ENCODE peak calls at places on chromosomes 6 and 20, in six cellular contexts. V is breast epithelium, F is Kasumi-1, L is GM12865, S is NCI-H774, W is bronchial epithelial cell. T is an unnamed sample.

GRCh38 chr6:168508903-168509302 is 67.9 kb downstream of the SMOC2 start:
- DNase-seq in V (no peak), F (no peak), L (no peak), W (no peak), S (no peak), T (no peak)

GRCh38 chr20:2822073-2822472 is 5.9 kb downstream of the TMEM239 start:
- DNase-seq in F (no peak), L (peak), W (no peak), S (no peak), V (no peak), T (no peak)

GRCh38 chr6:11329841-11330765 is 97.6 kb upstream of the NEDD9 start:
- DNase-seq in V (no peak), W (no peak), S (no peak), L (no peak), F (peak), T (no peak)

GRCh38 chr6:33419580-33420492 is at the start of gene SYNGAP1:
- DNase-seq in W (no peak), S (no peak), F (no peak), V (no peak), L (no peak), T (peak)

GRCh38 chr20:37245671-37246237 is 15.9 kb downstream of the GHRH start:
- DNase-seq in W (no peak), L (no peak), S (no peak), V (no peak), F (no peak), T (no peak)

GRCh38 chr6:158474961-158475343 is 84.9 kb upstream of the TMEM181 start:
- DNase-seq in L (no peak), S (peak), W (peak), V (no peak), F (no peak), T (no peak)

GRCh38 chr6:20444786-20445271 is 43.1 kb downstream of the E2F3 start:
- DNase-seq in L (no peak), F (no peak), V (no peak), W (peak), S (no peak), T (no peak)

GRCh38 chr20:8557711-8558110 is 425.6 kb downstream of the PLCB1 start:
- DNase-seq in V (no peak), L (no peak), F (no peak), S (no peak), W (no peak), T (no peak)

GRCh38 chr20:32567384-32568178 is 17.6 kb downstream of the NOL4L start:
- DNase-seq in F (no peak), W (no peak), L (no peak), S (no peak), V (no peak), T (no peak)

GRCh38 chr6:113734886-113735481 is 122.2 kb upstream of the MARCKS start:
- DNase-seq in V (no peak), L (no peak), F (no peak), S (no peak), W (peak), T (no peak)

GRCh38 chr6:219641-220198 is 72.6 kb upstream of the DUSP22 start:
- DNase-seq in V (no peak), S (no peak), L (peak), W (peak), F (peak), T (peak)

GRCh38 chr6:55433446-55434130 is 106.3 kb downstream of the GFRAL start:
- DNase-seq in F (no peak), W (peak), S (no peak), L (no peak), V (no peak), T (no peak)

GRCh38 chr6:159929819-159930218 is 39.0 kb downstream of the MAS1 start:
- DNase-seq in S (peak), F (no peak), V (no peak), W (peak), L (peak), T (no peak)

GRCh38 chr6:7140631-7141366 is 33.0 kb downstream of the RREB1 start:
- DNase-seq in S (peak), F (peak), W (peak), V (peak), L (peak), T (peak)

GRCh38 chr20:31841928-31842327 is 3.5 kb downstream of the FOXS1 start:
- DNase-seq in V (no peak), F (no peak), W (no peak), S (no peak), L (no peak), T (peak)

GRCh38 chr20:51368461-51369211 is 173.9 kb downstream of the NFATC2 start:
- DNase-seq in F (no peak), W (no peak), V (no peak), L (no peak), S (no peak), T (peak)

GRCh38 chr6:147170269-147170668 is 33.9 kb upstream of the STXBP5 start:
- DNase-seq in L (no peak), S (no peak), F (no peak), W (peak), V (no peak), T (no peak)

GRCh38 chr6:109093732-109094131 is 914 bp downstream of the SESN1 start:
- DNase-seq in V (no peak), L (no peak), S (no peak), W (peak), F (peak), T (no peak)

GRCh38 chr6:155377061-155377460 is 62.8 kb upstream of the TFB1M start:
- DNase-seq in S (no peak), V (no peak), F (no peak), W (peak), L (no peak), T (no peak)

GRCh38 chr20:35828434-35828833 is 56.6 kb downstream of the PHF20 start:
- DNase-seq in W (no peak), L (no peak), V (no peak), S (no peak), F (no peak), T (no peak)

GRCh38 chr20:47740225-47741184 is 44.8 kb downstream of the SULF2 start:
- DNase-seq in V (no peak), L (no peak), F (no peak), S (no peak), W (no peak), T (peak)

GRCh38 chr20:58433759-58434158 is 44.7 kb downstream of the VAPB start:
- DNase-seq in L (no peak), V (no peak), S (no peak), W (peak), F (no peak), T (no peak)

GRCh38 chr6:74289881-74290280 is 593.9 kb downstream of the CD109 start:
- DNase-seq in V (no peak), S (no peak), W (no peak), L (no peak), F (no peak), T (no peak)

GRCh38 chr6:28794175-28795002 is 129.4 kb downstream of the TRIM27 start:
- DNase-seq in V (no peak), W (peak), F (no peak), S (no peak), L (peak), T (no peak)

GRCh38 chr6:156560476-156560875 is 216.7 kb upstream of the ARID1B start:
- DNase-seq in F (no peak), L (no peak), W (no peak), V (no peak), S (no peak), T (no peak)

GRCh38 chr6:12516070-12516469 is 200.5 kb upstream of the PHACTR1 start:
- DNase-seq in F (no peak), W (no peak), S (no peak), L (peak), V (no peak), T (no peak)

GRCh38 chr6:56488281-56488680 is 154.4 kb downstream of the DST start:
- DNase-seq in W (no peak), L (no peak), V (no peak), F (no peak), S (no peak), T (no peak)

GRCh38 chr20:32358883-32359632 is 927 bp downstream of the ASXL1 start:
- DNase-seq in L (peak), V (peak), F (peak), W (peak), S (peak), T (peak)

GRCh38 chr20:50363479-50363878 is 146.7 kb upstream of the PTPN1 start:
- DNase-seq in L (no peak), W (no peak), V (no peak), S (no peak), F (no peak), T (no peak)

GRCh38 chr6:119575721-119576120 is 226.2 kb upstream of the MAN1A1 start:
- DNase-seq in S (no peak), V (no peak), L (no peak), W (peak), F (no peak), T (no peak)

GRCh38 chr6:99019341-99019740 is 71.6 kb upstream of the FBXL4 start:
- DNase-seq in F (no peak), V (no peak), S (no peak), W (peak), L (no peak), T (no peak)

GRCh38 chr20:50995506-50995905 is 27.4 kb downstream of the KCNG1 start:
- DNase-seq in W (no peak), S (no peak), L (no peak), V (no peak), F (no peak), T (no peak)

GRCh38 chr6:115573866-115574265 is 486.8 kb downstream of the FRK start:
- DNase-seq in W (no peak), F (no peak), V (no peak), S (no peak), L (no peak), T (no peak)